ENCODE peak calls at places on chromosome 4, in five cellular contexts. N is left colon; T is activated CD4-positive, alpha-beta T cell treated with anti-CD3 and anti-CD28 coated beads for 36 hours; M is kidney; B is activated T-cell treated with anti-CD3 and anti-CD28 coated beads, Interleukin-2, amount 50 U/mL, for 1 hour. K is an unnamed sample.

GRCh38 chr4:3372264-3372932 is 69.4 kb upstream of the HGFAC start:
- DNase-seq in N (no peak), B (no peak), M (no peak), T (no peak), K (no peak)

GRCh38 chr4:8533274-8533865 is 46.8 kb upstream of the GPR78 start:
- DNase-seq in T (no peak), N (no peak), M (no peak), B (no peak), K (no peak)

GRCh38 chr4:3045500-3045850 is 28.9 kb downstream of the HTT-AS start:
- DNase-seq in M (peak; percentile 85), T (peak; percentile 78), B (peak; percentile 64), N (peak; percentile 62), K (no peak)

GRCh38 chr4:151781026-151781425 is 20.2 kb upstream of the GATB start:
- DNase-seq in M (no peak), N (no peak), B (no peak), T (no peak), K (no peak)

GRCh38 chr4:5927747-5928146 is 34.9 kb upstream of the CRMP1 start:
- DNase-seq in N (no peak), M (no peak), T (no peak), B (no peak), K (no peak)

GRCh38 chr4:117455088-117455487 is 369.7 kb upstream of the TRAM1L1 start:
- DNase-seq in M (no peak), N (no peak), B (no peak), T (no peak), K (no peak)

GRCh38 chr4:184846531-184846930 is 20.8 kb upstream of the ACSL1 start:
- DNase-seq in B (no peak), N (no peak), M (no peak), T (no peak), K (no peak)

GRCh38 chr4:47218631-47219030 is 187.3 kb downstream of the GABRB1 start:
- DNase-seq in B (no peak), N (no peak), M (no peak), T (no peak), K (no peak)

GRCh38 chr4:8340721-8341680 is 71.4 kb downstream of the HTRA3 start:
- DNase-seq in T (no peak), M (peak; percentile 82), N (peak; percentile 67), B (no peak), K (no peak)

GRCh38 chr4:152640058-152640921 is 39.5 kb downstream of the TMEM154 start:
- DNase-seq in T (no peak), B (no peak), N (no peak), M (no peak), K (no peak)

GRCh38 chr4:135365065-135365464 is 1163.5 kb upstream of the PABPC4L start:
- DNase-seq in B (no peak), T (no peak), N (no peak), M (no peak), K (no peak)

GRCh38 chr4:77040265-77040664 is 35.5 kb downstream of the CCNI start:
- DNase-seq in T (no peak), N (no peak), M (no peak), B (no peak), K (no peak)

GRCh38 chr4:2378898-2379297 is 39.5 kb downstream of the ZFYVE28 start:
- DNase-seq in M (no peak), B (no peak), N (no peak), T (no peak), K (no peak)

GRCh38 chr4:76585270-76585669 is 150.2 kb downstream of the SHROOM3 start:
- DNase-seq in M (no peak), B (no peak), T (no peak), N (no peak), K (no peak)

GRCh38 chr4:160319221-160319867 is 1216.5 kb downstream of the RAPGEF2 start:
- DNase-seq in T (no peak), B (no peak), N (no peak), M (no peak), K (no peak)

GRCh38 chr4:185217390-185217985 is 8.1 kb downstream of the SNX25 start:
- DNase-seq in M (no peak), B (no peak), N (no peak), T (no peak), K (no peak)

GRCh38 chr4:144288011-144288903 is 147.7 kb upstream of the GYPA start:
- DNase-seq in N (no peak), T (no peak), B (no peak), M (no peak), K (no peak)

GRCh38 chr4:155675709-155676429 is 9.2 kb downstream of the GUCY1A1 start:
- DNase-seq in T (no peak), B (no peak), M (no peak), N (no peak), K (no peak)

GRCh38 chr4:140426610-140427103 is 791 bp downstream of the CLGN start:
- DNase-seq in T (no peak), M (peak; percentile 56), N (no peak), B (no peak), K (peak; percentile 3)

GRCh38 chr4:54063224-54063623 is 1.2 kb downstream of the CHIC2 start:
- DNase-seq in N (no peak), M (no peak), B (no peak), T (peak; percentile 39), K (peak; percentile 52)

GRCh38 chr4:57270350-57270749 is 160.2 kb upstream of the IGFBP7 start:
- DNase-seq in M (peak; percentile 64), B (no peak), T (no peak), N (no peak), K (no peak)

GRCh38 chr4:10334506-10335028 is 122.7 kb downstream of the ZNF518B start:
- DNase-seq in T (no peak), B (no peak), M (no peak), N (no peak), K (no peak)

GRCh38 chr4:6896035-6896434 is 13.6 kb upstream of the TBC1D14 start:
- DNase-seq in N (no peak), T (no peak), B (no peak), M (no peak), K (no peak)